ENCODE peak calls at places on chromosomes 6 and 20, in six cellular contexts. J is glutamatergic neuron, I is Peyer's patch, B is upper lobe of left lung, N is tibial nerve, X is astrocyte of the cerebellum. O is an unnamed sample.
A peak's percentile ranks its signal among the peaks of the same experiment; 100 is the strongest.

GRCh38 chr6:140043762-140044378 is 669.4 kb upstream of the CITED2 start:
- DNase-seq in I (no peak), J (no peak), X (no peak), N (no peak), B (no peak), O (no peak)

GRCh38 chr20:41881466-41882046 is 263.4 kb upstream of the CHD6 start:
- DNase-seq in N (no peak), B (no peak), X (no peak), J (no peak), I (no peak), O (no peak)

GRCh38 chr20:1274485-1275313 is 8.6 kb downstream of the SNPH start:
- DNase-seq in J (peak; percentile 59), X (no peak), I (no peak), B (no peak), N (no peak), O (no peak)

GRCh38 chr6:6661684-6662083 is 73.2 kb downstream of the LY86 start:
- DNase-seq in I (no peak), X (no peak), B (no peak), J (no peak), N (no peak), O (no peak)

GRCh38 chr6:2884817-2885216 is 18.3 kb downstream of the SERPINB9 start:
- DNase-seq in I (no peak), B (no peak), J (no peak), N (no peak), X (no peak), O (no peak)

GRCh38 chr6:110629153-110629552 is 152.7 kb upstream of the SLC22A16 start:
- DNase-seq in N (no peak), B (no peak), I (no peak), J (no peak), X (no peak), O (no peak)

GRCh38 chr6:47071681-47072080 is 29.5 kb upstream of the ADGRF1 start:
- DNase-seq in B (no peak), J (no peak), N (no peak), I (no peak), X (no peak), O (no peak)

GRCh38 chr6:131001113-131001776 is 61.8 kb downstream of the EPB41L2 start:
- DNase-seq in I (no peak), N (no peak), J (no peak), X (no peak), B (no peak), O (no peak)

GRCh38 chr6:92377137-92377536 is 1042.2 kb downstream of the EPHA7 start:
- DNase-seq in B (no peak), I (no peak), N (no peak), J (no peak), X (no peak), O (no peak)

GRCh38 chr20:55437778-55438417 is 567.4 kb downstream of the CBLN4 start:
- DNase-seq in B (no peak), J (no peak), N (no peak), I (no peak), X (no peak), O (no peak)

GRCh38 chr6:121531658-121532167 is 96.3 kb downstream of the GJA1 start:
- DNase-seq in B (no peak), I (no peak), X (no peak), N (no peak), J (no peak), O (no peak)

GRCh38 chr6:111775145-111775936 is 97.9 kb downstream of the FYN start:
- DNase-seq in N (no peak), J (no peak), B (no peak), I (no peak), X (no peak), O (no peak)

GRCh38 chr6:36249010-36249409 is 20.9 kb upstream of the PNPLA1 start:
- DNase-seq in B (no peak), I (no peak), N (no peak), X (no peak), J (no peak), O (no peak)

GRCh38 chr6:120141601-120142000 is 792.0 kb upstream of the MAN1A1 start:
- DNase-seq in J (no peak), X (no peak), N (no peak), B (no peak), I (no peak), O (no peak)

GRCh38 chr6:36769676-36770499 is 69.4 kb downstream of the CPNE5 start:
- DNase-seq in N (no peak), J (no peak), X (no peak), I (peak; percentile 35), B (no peak), O (no peak)

GRCh38 chr20:23766531-23766930 is 15.8 kb upstream of the CST1 start:
- DNase-seq in I (no peak), B (no peak), J (no peak), N (no peak), X (no peak), O (no peak)

GRCh38 chr20:5741089-5741488 is 9.1 kb upstream of the SHLD1 start:
- DNase-seq in X (peak; percentile 52), N (no peak), J (no peak), B (no peak), I (no peak), O (no peak)

GRCh38 chr20:33337119-33337518 is 54.1 kb downstream of the BPIFB1 start:
- DNase-seq in X (no peak), N (no peak), I (no peak), B (no peak), J (no peak), O (no peak)

GRCh38 chr6:113584767-113585166 is 272.4 kb upstream of the MARCKS start:
- DNase-seq in I (no peak), N (no peak), J (no peak), B (no peak), X (no peak), O (no peak)

GRCh38 chr6:158086706-158087518 is 81.2 kb downstream of the SERAC1 start:
- DNase-seq in X (no peak), I (no peak), N (no peak), J (no peak), B (peak; percentile 57), O (no peak)

GRCh38 chr6:113102761-113103160 is 754.4 kb upstream of the MARCKS start:
- DNase-seq in N (no peak), J (no peak), X (no peak), B (no peak), I (no peak), O (no peak)

GRCh38 chr6:125745281-125746018 is 4.0 kb upstream of the HEY2 start:
- DNase-seq in I (no peak), N (no peak), X (no peak), B (no peak), J (no peak), O (no peak)

GRCh38 chr6:33199687-33200233 is 705 bp downstream of the RXRB start:
- DNase-seq in I (peak; percentile 72), N (no peak), B (peak; percentile 93), X (no peak), J (no peak), O (no peak)

GRCh38 chr6:126696921-126697693 is 357.2 kb downstream of the CENPW start:
- DNase-seq in N (no peak), X (no peak), J (no peak), I (no peak), B (no peak), O (no peak)

GRCh38 chr20:62143118-62143975 is at the start of the genes PSMA7 and SS18L1:
- DNase-seq in B (peak; percentile 99), N (peak; percentile 73), X (peak; percentile 39), I (peak; percentile 80), J (peak; percentile 89), O (peak; percentile 87)

DNA sequence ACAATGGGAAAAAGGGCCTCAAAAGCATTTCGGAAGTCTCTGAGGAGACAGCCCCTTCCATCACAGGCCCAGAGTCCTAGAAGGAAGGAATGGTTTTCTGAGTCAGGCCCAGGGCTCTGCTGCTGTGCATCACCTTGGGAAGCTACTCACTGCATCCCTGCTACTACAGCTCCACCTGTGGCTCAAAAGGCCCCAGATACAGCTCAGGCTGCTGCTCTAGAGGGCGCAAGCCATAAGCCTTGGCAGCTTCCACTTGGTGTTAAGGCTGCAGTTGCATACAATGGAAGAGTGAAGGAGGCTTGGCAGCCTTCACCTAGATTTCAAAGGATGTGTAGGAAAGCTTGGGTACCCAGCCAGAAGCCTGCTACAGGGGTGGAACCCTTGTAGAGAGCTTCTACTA is 54.8 kb downstream of the MEI4 start:
- DNase-seq in X (no peak), N (no peak), B (no peak), I (no peak), J (no peak), O (no peak)
- TF ChIP-seq CTCF in X (no peak), N (no peak), B (no peak), I (no peak), J (no peak), O (no peak)

DNA sequence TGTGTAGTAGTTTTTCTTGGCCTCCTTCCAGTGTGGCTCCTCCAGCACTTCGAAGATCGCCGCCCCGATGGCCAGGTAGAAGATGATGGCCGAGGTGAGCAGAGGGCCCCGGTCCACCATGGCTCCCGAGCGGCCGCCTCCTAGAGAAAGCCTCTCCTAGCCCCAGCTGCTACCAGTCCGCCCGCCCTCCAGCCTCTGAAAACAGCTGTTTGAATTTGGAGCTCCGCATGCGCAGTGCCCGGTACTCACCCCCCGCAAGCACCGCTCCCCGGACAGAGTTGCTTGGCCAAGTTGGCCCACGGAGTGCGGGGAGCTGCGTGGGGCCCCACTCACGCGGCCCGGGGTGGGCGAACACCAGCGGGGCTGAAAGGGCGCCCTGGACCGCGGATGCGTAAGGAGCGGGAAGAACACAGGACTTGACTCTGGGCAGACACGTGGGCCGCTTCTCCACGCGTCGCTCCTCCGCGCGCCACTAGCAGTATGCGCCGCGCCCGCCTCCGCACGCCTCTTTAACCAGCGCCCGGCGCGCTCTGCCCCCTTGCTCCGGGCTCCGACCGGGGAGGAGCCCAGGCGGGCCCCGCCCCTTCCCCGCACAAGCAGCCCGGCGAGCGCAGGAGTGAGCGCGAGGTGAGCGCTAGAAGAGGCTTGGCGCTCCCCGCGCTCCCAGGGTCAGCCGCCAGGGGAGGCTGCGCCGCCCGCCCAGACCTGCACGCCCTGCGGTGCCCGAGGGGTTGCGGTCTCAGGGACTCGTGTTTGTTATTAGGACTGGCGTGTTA is at the start of gene KCNK5:
- DNase-seq in J (peak; percentile 81), I (peak; percentile 56), X (no peak), B (peak; percentile 97), N (peak; percentile 70), O (peak; percentile 52)
- TF ChIP-seq CTCF in J (peak; percentile 77), I (peak; percentile 32), X (peak; percentile 13), B (peak; percentile 82), N (peak; percentile 87), O (peak; percentile 58)

GRCh38 chr6:116572162-116572561 is 858 bp downstream of the RWDD1 start:
- DNase-seq in B (no peak), N (no peak), I (no peak), X (no peak), J (no peak), O (no peak)

GRCh38 chr6:116580198-116580597 is 8.9 kb downstream of the RWDD1 start:
- DNase-seq in X (peak; percentile 38), J (no peak), B (no peak), N (no peak), I (no peak), O (no peak)

GRCh38 chr6:116579143-116579542 is 7.8 kb downstream of the RWDD1 start:
- DNase-seq in B (no peak), N (no peak), J (no peak), X (no peak), I (no peak), O (no peak)

GRCh38 chr6:116575227-116575626 is 3.9 kb downstream of the RWDD1 start:
- DNase-seq in B (no peak), N (no peak), J (no peak), X (no peak), I (no peak), O (no peak)

GRCh38 chr6:116577486-116577885 is 6.2 kb downstream of the RWDD1 start:
- DNase-seq in I (no peak), N (no peak), B (no peak), J (no peak), X (no peak), O (no peak)
- TF ChIP-seq CTCF in I (no peak), N (no peak), B (no peak), J (no peak), X (no peak), O (no peak)

GRCh38 chr20:60851826-60852704 is 400.0 kb upstream of the CDH4 start:
- DNase-seq in I (no peak), X (no peak), J (peak; percentile 66), N (no peak), B (no peak), O (peak; percentile 48)
- TF ChIP-seq CTCF in I (no peak), X (peak; percentile 50), J (peak; percentile 72), N (no peak), B (peak; percentile 40), O (peak; percentile 36)

O was measured in mesothelial cell of epicardium.